ENCODE peak calls at places on chromosomes 1 and 21, in eight cellular contexts. D is T-helper 2 cell treated with Interferon-gamma antibody and Interleukin-4, amounts not matched to agents 5 μg/mL and 100 μg/mL, for 36 hours; G is adipocyte; C is GDM1; O is AG20443; P is COR-L47; T is stimulated activated CD4-positive, alpha-beta T cell treated with anti-CD3 and anti-CD28 coated beads, Interleukin-4, amount 100 ng/mL, for 4 hours; A is amniotic stem cell. J is an unnamed sample.

GRCh38 chr1:43366601-43367025 is 1.2 kb downstream of the ELOVL1 start:
- DNase-seq in D (no peak), G (no peak), C (no peak), O (no peak), P (no peak), T (no peak), A (no peak), J (no peak)

GRCh38 chr1:12383786-12384185 is 154.0 kb downstream of the VPS13D start:
- DNase-seq in D (no peak), G (peak), C (no peak), O (peak), P (no peak), T (no peak), A (no peak), J (no peak)

GRCh38 chr1:207944571-207944970 is 33.6 kb upstream of the CD34 start:
- DNase-seq in D (no peak), G (no peak), C (no peak), O (no peak), P (no peak), T (no peak), A (no peak), J (no peak)

GRCh38 chr1:70966018-70966638 is 81.5 kb downstream of the PTGER3 start:
- DNase-seq in D (no peak), G (peak), C (no peak), O (no peak), P (no peak), T (no peak), A (no peak), J (no peak)

GRCh38 chr1:150748859-150749719 is 16.5 kb downstream of the CTSS start:
- DNase-seq in D (no peak), G (no peak), C (no peak), O (no peak), P (no peak), T (no peak), A (no peak), J (no peak)

GRCh38 chr1:232319106-232319505 is 310.8 kb downstream of the SIPA1L2 start:
- DNase-seq in D (no peak), G (no peak), C (no peak), O (no peak), P (no peak), T (no peak), A (no peak), J (no peak)

GRCh38 chr1:18955442-18956188 is 861 bp downstream of the IFFO2 start:
- DNase-seq in D (peak), G (peak), C (no peak), O (peak), P (peak), T (peak), A (no peak), J (peak)

GRCh38 chr1:222240536-222241181 is 307.2 kb downstream of the HHIPL2 start:
- DNase-seq in D (no peak), G (peak), C (no peak), O (peak), P (no peak), T (no peak), A (peak), J (no peak)

GRCh38 chr1:236163460-236164153 is 21.3 kb downstream of the GPR137B start:
- DNase-seq in D (no peak), G (no peak), C (no peak), O (no peak), P (no peak), T (no peak), A (no peak), J (no peak)

GRCh38 chr1:68178821-68179490 is 53.4 kb downstream of the WLS start:
- DNase-seq in D (no peak), G (no peak), C (no peak), O (no peak), P (no peak), T (no peak), A (no peak), J (no peak)

GRCh38 chr1:45395582-45395981 is 55.3 kb upstream of the MUTYH start:
- DNase-seq in D (no peak), G (no peak), C (no peak), O (no peak), P (no peak), T (no peak), A (no peak), J (no peak)

GRCh38 chr1:227411066-227411465 is 92.8 kb upstream of the CDC42BPA start:
- DNase-seq in D (no peak), G (peak), C (no peak), O (no peak), P (no peak), T (no peak), A (no peak), J (no peak)

GRCh38 chr1:174954686-174955669 is 44.8 kb upstream of the CACYBP start:
- DNase-seq in D (no peak), G (no peak), C (no peak), O (no peak), P (peak), T (no peak), A (no peak), J (no peak)

GRCh38 chr1:117642963-117643362 is 37.1 kb downstream of the TENT5C start:
- DNase-seq in D (peak), G (no peak), C (no peak), O (no peak), P (no peak), T (no peak), A (no peak), J (no peak)

GRCh38 chr1:116855788-116856187 is 53.9 kb upstream of the PTGFRN start:
- DNase-seq in D (no peak), G (peak), C (no peak), O (peak), P (peak), T (no peak), A (peak), J (no peak)

GRCh38 chr1:41323243-41323642 is 38.0 kb upstream of the FOXO6 start:
- DNase-seq in D (no peak), G (no peak), C (no peak), O (no peak), P (no peak), T (no peak), A (no peak), J (no peak)

GRCh38 chr1:33266766-33267165 is 10.5 kb downstream of the ZNF362 start:
- DNase-seq in D (no peak), G (no peak), C (no peak), O (no peak), P (no peak), T (no peak), A (no peak), J (no peak)

GRCh38 chr1:2452583-2453315 is 23.3 kb upstream of the PLCH2 start:
- DNase-seq in D (no peak), G (no peak), C (no peak), O (no peak), P (no peak), T (no peak), A (no peak), J (no peak)

GRCh38 chr1:51297401-51298321 is 32.7 kb downstream of the TTC39A start:
- DNase-seq in D (no peak), G (no peak), C (no peak), O (no peak), P (no peak), T (no peak), A (no peak), J (no peak)

GRCh38 chr21:32597205-32597604 is 11.9 kb upstream of the TCP10L start:
- DNase-seq in D (no peak), G (peak), C (no peak), O (peak), P (no peak), T (no peak), A (peak), J (no peak)

GRCh38 chr1:1079408-1080121 is 5.5 kb upstream of the RNF223 start:
- DNase-seq in D (no peak), G (peak), C (peak), O (peak), P (peak), T (peak), A (peak), J (peak)

GRCh38 chr1:67493148-67493547 is 62.9 kb upstream of the SERBP1 start:
- DNase-seq in D (no peak), G (no peak), C (no peak), O (no peak), P (no peak), T (no peak), A (no peak), J (no peak)

GRCh38 chr1:110672001-110672752 is 2.6 kb downstream of the KCNA3 start:
- DNase-seq in D (peak), G (no peak), C (no peak), O (peak), P (peak), T (peak), A (no peak), J (no peak)

GRCh38 chr1:11930571-11931445 is 3.7 kb upstream of the PLOD1 start:
- DNase-seq in D (no peak), G (no peak), C (no peak), O (peak), P (no peak), T (no peak), A (no peak), J (no peak)

J was measured in activated B cell treated with CpG ODN at 0.5 μM for 24 hours.